ENCODE peak calls at places on chromosome 14, in nine cellular contexts. Y, K, A, V, P, O, D, U and J are unnamed samples. For H3K36me3 and H3K4me1, the result is how much of the 10 kb centered on the place peaks cover.

GRCh38 chr14:101689039-101689501 is 72.4 kb upstream of the PPP2R5C start:
- DNase-seq in Y (no peak), K (no peak), A (no peak), V (no peak), P (no peak), O (no peak), D (no peak), U (no peak), J (no peak)

GRCh38 chr14:93234798-93235197 is 27.7 kb downstream of the UBR7 start:
- DNase-seq in Y (no peak), K (no peak), A (peak), V (no peak), P (no peak), O (peak), D (no peak), U (peak), J (no peak)

GRCh38 chr14:44453433-44454171 is 53.5 kb downstream of the FSCB start:
- DNase-seq in Y (no peak), K (no peak), A (no peak), V (no peak), P (no peak), O (peak), D (no peak), U (no peak), J (no peak)

GRCh38 chr14:99143793-99144192 is 128.2 kb downstream of the BCL11B start:
- DNase-seq in Y (no peak), K (no peak), A (no peak), V (no peak), P (no peak), O (no peak), D (no peak), U (no peak), J (no peak)

GRCh38 chr14:59664741-59665140 is 88.1 kb upstream of the CCDC175 start:
- DNase-seq in Y (no peak), K (no peak), A (peak), V (no peak), P (no peak), O (no peak), D (no peak), U (no peak), J (no peak)

GRCh38 chr14:56482306-56482705 is 97.3 kb upstream of the TMEM260 start:
- DNase-seq in Y (no peak), K (no peak), A (peak), V (no peak), P (no peak), O (peak), D (no peak), U (peak), J (no peak)

GRCh38 chr14:105045710-105046326 is 19.4 kb downstream of the GPR132 start:
- DNase-seq in Y (peak), K (peak), A (peak), V (peak), P (peak), O (peak), D (peak), U (peak), J (peak)

GRCh38 chr14:24274101-24274543 is 2.7 kb upstream of the RABGGTA start:
- DNase-seq in Y (no peak), K (no peak), A (no peak), V (no peak), P (no peak), O (peak), D (no peak), U (no peak), J (peak)

GRCh38 chr14:90536092-90536491 is 139.3 kb downstream of the CALM1 start:
- DNase-seq in Y (no peak), K (no peak), A (no peak), V (peak), P (peak), O (no peak), D (no peak), U (peak), J (no peak)

GRCh38 chr14:37482428-37482827 is 112.6 kb downstream of the FOXA1 start:
- DNase-seq in Y (no peak), K (no peak), A (no peak), V (no peak), P (no peak), O (no peak), D (no peak), U (no peak), J (no peak)

GRCh38 chr14:91170504-91171121 is 56.7 kb downstream of the DGLUCY start:
- DNase-seq in Y (no peak), K (no peak), A (no peak), V (no peak), P (no peak), O (no peak), D (no peak), U (peak), J (no peak)

GRCh38 chr14:68534301-68534700 is 258.6 kb downstream of the ZFP36L1 start:
- DNase-seq in Y (no peak), K (no peak), A (no peak), V (no peak), P (no peak), O (no peak), D (no peak), U (peak), J (no peak)

GRCh38 chr14:38868415-38869290 is 234.4 kb downstream of the SEC23A start:
- DNase-seq in Y (no peak), K (no peak), A (no peak), V (no peak), P (no peak), O (no peak), D (peak), U (no peak), J (no peak)

GRCh38 chr14:24366375-24366663 is 1.7 kb upstream of the NFATC4 start:
- DNase-seq in Y (no peak), K (no peak), A (no peak), V (no peak), P (no peak), O (no peak), D (no peak), U (no peak), J (no peak)

GRCh38 chr14:78746086-78746595 is 576.0 kb downstream of the NRXN3 start:
- DNase-seq in Y (no peak), K (no peak), A (no peak), V (no peak), P (no peak), O (no peak), D (no peak), U (no peak), J (no peak)

GRCh38 chr14:90487031-90487430 is 90.2 kb downstream of the CALM1 start:
- DNase-seq in Y (no peak), K (no peak), A (no peak), V (peak), P (no peak), O (no peak), D (no peak), U (peak), J (no peak)

GRCh38 chr14:65689070-65689469 is 276.5 kb downstream of the FUT8 start:
- DNase-seq in Y (no peak), K (no peak), A (no peak), V (no peak), P (no peak), O (no peak), D (no peak), U (no peak), J (no peak)

GRCh38 chr14:71891185-71891584 is 41.0 kb upstream of the RGS6 start:
- DNase-seq in Y (no peak), K (no peak), A (no peak), V (no peak), P (no peak), O (no peak), D (no peak), U (no peak), J (no peak)

GRCh38 chr14:102027951-102028350 is 58.9 kb downstream of the HSP90AA1 start:
- DNase-seq in Y (no peak), K (no peak), A (no peak), V (no peak), P (no peak), O (no peak), D (no peak), U (no peak), J (no peak)

GRCh38 chr14:47191693-47192092 is 483.7 kb downstream of the MDGA2 start:
- DNase-seq in Y (no peak), K (no peak), A (no peak), V (no peak), P (no peak), O (no peak), D (no peak), U (no peak), J (no peak)

GRCh38 chr14:90556050-90556477 is 159.2 kb downstream of the CALM1 start:
- DNase-seq in Y (no peak), K (no peak), A (no peak), V (peak), P (no peak), O (no peak), D (no peak), U (no peak), J (no peak)

GRCh38 chr14:35740215-35740614 is 68.9 kb downstream of the RALGAPA1 start:
- DNase-seq in Y (no peak), K (no peak), A (peak), V (no peak), P (no peak), O (no peak), D (no peak), U (no peak), J (no peak)
- H3K36me3 ChIP-seq in Y (under half), K (under half), A (under half), V (under half), P (under half), O (under half), D (under half), U (under half), J (under half)

DNA sequence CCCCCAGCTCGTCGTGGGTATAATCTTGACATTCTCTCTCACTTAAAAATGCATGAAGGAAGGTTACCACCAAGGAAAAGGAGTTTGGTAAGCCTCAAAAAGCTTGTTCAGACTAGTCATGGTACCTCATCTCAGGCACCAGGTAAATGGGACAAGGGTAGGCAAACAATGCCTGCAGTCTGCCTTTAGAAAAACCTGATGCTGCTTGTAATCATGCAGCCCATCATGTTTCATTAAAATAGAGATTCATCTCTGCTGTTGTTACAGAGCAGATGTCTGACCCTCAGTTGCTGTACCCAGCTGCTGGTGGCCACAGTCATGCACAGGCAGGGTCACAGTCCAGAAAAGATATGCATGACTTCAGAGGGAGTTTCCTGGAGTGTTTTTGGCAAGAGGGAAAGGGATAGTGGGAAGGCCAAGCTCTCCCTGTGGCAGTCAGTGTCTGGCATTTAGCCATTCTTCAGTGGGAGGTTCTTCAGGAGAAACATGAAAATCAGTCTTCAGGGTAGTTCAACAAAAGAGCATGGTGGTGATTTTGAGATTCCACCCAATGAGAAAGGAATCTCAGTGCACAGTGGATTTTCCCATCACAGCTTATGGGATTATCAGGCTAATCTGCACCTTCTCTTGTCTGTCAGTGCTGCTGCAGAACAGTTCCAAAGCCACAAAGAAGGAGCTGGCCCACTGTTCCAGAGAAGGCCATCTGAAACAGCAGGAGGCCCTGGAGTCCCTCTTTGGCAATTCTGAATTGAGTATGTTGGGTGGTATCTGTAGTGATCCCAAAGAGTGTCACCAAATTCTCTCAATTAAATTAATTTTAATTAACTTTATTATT is 202.7 kb upstream of the FRMD6 start:
- DNase-seq in Y (no peak), K (no peak), A (peak), V (peak), P (peak), O (no peak), D (no peak), U (peak), J (no peak)
- H3K4me1 ChIP-seq in Y (under half), K (under half), A (under half), V (under half), P (under half), O (under half), D (under half), U (under half), J (under half)

GRCh38 chr14:103127861-103128598 is 4.8 kb downstream of the TNFAIP2 start:
- DNase-seq in Y (peak), K (no peak), A (no peak), V (no peak), P (no peak), O (peak), D (no peak), U (no peak), J (no peak)
- H3K36me3 ChIP-seq in Y (under half), K (under half), A (under half), V (under half), P (under half), O (half or more), D (under half), U (under half), J (under half)

DNA sequence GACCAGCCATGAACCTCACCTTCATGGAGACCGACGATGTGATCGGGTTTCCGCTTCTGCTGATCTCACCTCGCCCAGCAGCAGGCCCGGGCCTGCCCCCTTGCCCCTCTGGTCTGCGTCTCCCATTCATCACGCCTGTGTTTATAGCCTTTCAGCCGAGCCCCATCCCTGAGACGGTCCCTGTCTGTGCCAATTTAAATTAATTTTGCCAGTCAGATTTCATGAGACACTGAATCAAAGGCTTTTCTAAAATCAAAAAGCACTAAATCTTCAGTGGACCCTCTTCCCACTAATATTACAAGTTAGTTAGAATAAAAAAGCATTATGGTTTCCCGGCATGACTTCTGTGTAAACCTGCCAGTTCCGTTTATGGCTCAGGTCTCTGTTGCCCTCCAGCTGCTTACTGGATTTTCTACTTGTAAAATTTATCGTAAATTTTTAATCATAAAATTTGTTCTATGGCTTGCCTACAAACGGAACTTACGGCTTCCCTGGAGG is 155.9 kb downstream of the ESRRB start:
- DNase-seq in Y (no peak), K (no peak), A (no peak), V (no peak), P (no peak), O (no peak), D (no peak), U (no peak), J (no peak)
- H3K4me1 ChIP-seq in Y (under half), K (under half), A (under half), V (under half), P (under half), O (under half), D (under half), U (under half), J (under half)